ENCODE peak calls at places on chromosomes 3 and 15, in nine cellular contexts. W is SK-N-SH, C is OCI-LY7, Y is HCT116, B is GM23248, N is MM.1S, E is neural progenitor cell, U is hepatocyte, D is PC-3. M is an unnamed sample. For H4K20me1, the result is how much of the 10 kb centered on the place peaks cover.

GRCh38 chr3:37905987-37906674 is 44.5 kb downstream of the CTDSPL start:
- DNase-seq in W (no peak), C (peak), Y (no peak), B (peak), N (no peak), E (no peak), U (peak), D (no peak), M (no peak)

GRCh38 chr3:18389108-18389733 is 35.9 kb downstream of the SATB1 start:
- DNase-seq in W (peak), C (peak), Y (peak), B (peak), N (peak), E (peak), U (peak), D (peak), M (peak)

GRCh38 chr3:173617490-173617889 is 219.9 kb downstream of the NLGN1 start:
- DNase-seq in W (peak), C (no peak), Y (no peak), B (no peak), N (no peak), E (no peak), U (no peak), D (no peak), M (no peak)

GRCh38 chr3:105355355-105356063 is 11.2 kb upstream of the ALCAM start:
- DNase-seq in W (peak), C (no peak), Y (no peak), B (peak), N (no peak), E (no peak), U (no peak), D (peak), M (no peak)

GRCh38 chr3:50336452-50337174 is 4.0 kb downstream of the RASSF1 start:
- DNase-seq in W (no peak), C (no peak), Y (no peak), B (peak), N (no peak), E (peak), U (no peak), D (peak), M (peak)

GRCh38 chr15:31265871-31266711 is 60.5 kb upstream of the KLF13 start:
- DNase-seq in W (peak), C (peak), Y (no peak), B (no peak), N (peak), E (peak), U (no peak), D (no peak), M (no peak)

GRCh38 chr3:3636815-3637214 is 162.4 kb upstream of the LRRN1 start:
- DNase-seq in W (no peak), C (no peak), Y (no peak), B (no peak), N (no peak), E (no peak), U (no peak), D (no peak), M (no peak)

GRCh38 chr3:58414538-58415197 is 19.0 kb downstream of the PDHB start:
- DNase-seq in W (peak), C (peak), Y (peak), B (peak), N (peak), E (peak), U (peak), D (peak), M (peak)

GRCh38 chr3:55875137-55875536 is 388.0 kb upstream of the WNT5A start:
- DNase-seq in W (no peak), C (no peak), Y (no peak), B (no peak), N (no peak), E (no peak), U (no peak), D (no peak), M (no peak)

GRCh38 chr3:75737831-75738493 is 47.4 kb downstream of the ZNF717 start:
- DNase-seq in W (no peak), C (no peak), Y (no peak), B (peak), N (no peak), E (no peak), U (no peak), D (no peak), M (peak)

GRCh38 chr3:189168711-189169110 is 3.1 kb upstream of the TPRG1 start:
- DNase-seq in W (no peak), C (no peak), Y (no peak), B (no peak), N (no peak), E (no peak), U (no peak), D (no peak), M (no peak)

GRCh38 chr3:189170559-189170958 is 1.2 kb upstream of the TPRG1 start:
- DNase-seq in W (no peak), C (no peak), Y (no peak), B (no peak), N (no peak), E (no peak), U (no peak), D (peak), M (no peak)

GRCh38 chr3:189167027-189167766 is 4.6 kb upstream of the TPRG1 start:
- DNase-seq in W (no peak), C (no peak), Y (peak), B (no peak), N (no peak), E (no peak), U (peak), D (peak), M (peak)

GRCh38 chr3:189171707-189172106 is at the start of gene TPRG1:
- DNase-seq in W (no peak), C (no peak), Y (no peak), B (no peak), N (no peak), E (no peak), U (no peak), D (no peak), M (peak)

DNA sequence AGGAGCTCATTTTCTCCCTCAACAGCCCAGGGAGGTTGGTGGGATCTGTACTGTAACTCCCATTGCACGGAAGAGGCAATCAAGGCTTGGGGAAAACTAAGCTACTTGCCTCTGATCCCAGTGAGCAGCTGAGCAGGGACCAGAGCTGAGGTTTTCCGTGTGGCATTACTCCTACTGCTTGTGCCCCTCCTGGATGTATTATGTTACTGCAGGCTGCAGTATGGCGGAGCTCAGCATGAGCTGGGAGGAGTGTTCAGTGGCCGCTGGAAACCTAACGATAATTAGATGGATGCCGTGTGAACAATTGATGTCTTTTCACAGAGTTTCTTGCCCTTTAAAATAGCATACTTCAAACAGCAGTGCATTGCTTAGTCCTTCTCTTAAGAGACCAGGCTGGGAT is 2.0 kb upstream of the TPRG1 start:
- DNase-seq in W (peak), C (peak), Y (no peak), B (peak), N (no peak), E (peak), U (no peak), D (no peak), M (peak)
- H4K20me1 ChIP-seq in W (under half), C (under half), Y (under half), B (under half), N (under half), E (under half), U (under half), D (under half), M (under half)

GRCh38 chr3:187490366-187490765 is 122.2 kb downstream of the RTP4 start:
- DNase-seq in W (no peak), C (no peak), Y (no peak), B (no peak), N (no peak), E (no peak), U (no peak), D (no peak), M (no peak)

GRCh38 chr3:187481426-187481825 is 113.2 kb downstream of the RTP4 start:
- DNase-seq in W (no peak), C (no peak), Y (no peak), B (no peak), N (no peak), E (no peak), U (no peak), D (no peak), M (no peak)

GRCh38 chr3:187484547-187485325 is 116.6 kb downstream of the RTP4 start:
- DNase-seq in W (no peak), C (no peak), Y (no peak), B (no peak), N (no peak), E (peak), U (peak), D (no peak), M (no peak)
- TF ChIP-seq EZH2phosphoT487 in W (no peak), C (no peak), Y (no peak), B (no peak), N (no peak), E (no peak), U (no peak), D (no peak), M (no peak)

DNA sequence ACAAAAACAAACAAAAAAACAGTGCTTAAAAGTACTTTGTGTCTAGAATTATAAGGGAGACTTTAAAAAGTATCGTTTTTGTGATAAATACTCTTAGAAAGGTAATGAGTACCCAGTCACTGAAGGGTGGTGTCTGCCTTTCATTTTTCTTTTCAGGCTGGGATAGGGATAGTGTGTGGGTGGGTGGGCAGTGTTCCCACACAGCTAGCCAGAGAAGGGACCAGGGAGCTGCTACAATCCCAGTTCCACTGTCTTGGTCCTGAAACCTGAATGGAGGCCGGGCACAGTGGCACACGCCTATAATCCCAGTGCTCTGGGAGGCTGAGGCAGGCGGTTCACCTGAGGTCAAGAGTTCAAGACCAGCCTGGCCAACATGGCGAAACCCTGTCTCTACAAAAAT is 2.1 kb downstream of the GK5 start:
- DNase-seq in W (no peak), C (no peak), Y (no peak), B (no peak), N (no peak), E (no peak), U (no peak), D (no peak), M (no peak)
- H4K20me1 ChIP-seq in W (under half), C (under half), Y (under half), B (under half), N (under half), E (under half), U (under half), D (under half), M (under half)

DNA sequence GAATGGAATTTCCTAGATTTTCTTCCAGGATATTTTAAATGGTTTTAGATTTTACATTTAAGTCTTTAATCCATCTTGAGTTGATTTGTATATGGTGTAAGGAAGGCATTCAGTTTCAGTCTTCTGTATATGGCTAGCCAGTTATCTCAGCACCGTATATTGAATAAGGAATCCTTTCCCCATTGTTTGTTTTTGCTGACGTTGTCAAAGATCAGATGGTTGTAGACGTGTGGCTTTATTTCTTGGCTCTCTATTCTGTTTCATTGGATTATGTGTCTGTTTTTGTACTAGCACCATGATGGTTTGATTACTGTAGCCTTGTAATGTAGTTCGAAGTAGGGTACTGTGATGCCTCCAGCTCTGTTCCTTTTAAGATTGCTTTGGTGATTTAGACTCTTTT is 325.7 kb upstream of the EPHA6 start:
- DNase-seq in W (no peak), C (no peak), Y (no peak), B (no peak), N (no peak), E (no peak), U (no peak), D (no peak), M (no peak)
- TF ChIP-seq EZH2phosphoT487 in W (no peak), C (no peak), Y (no peak), B (no peak), N (no peak), E (no peak), U (no peak), D (no peak), M (no peak)

GRCh38 chr3:152398495-152398894 is 129.8 kb downstream of the MBNL1 start:
- DNase-seq in W (no peak), C (no peak), Y (no peak), B (no peak), N (no peak), E (peak), U (no peak), D (no peak), M (no peak)

GRCh38 chr3:152396867-152397266 is 128.1 kb downstream of the MBNL1 start:
- DNase-seq in W (no peak), C (no peak), Y (no peak), B (peak), N (no peak), E (no peak), U (no peak), D (no peak), M (no peak)

GRCh38 chr3:152400912-152401311 is 132.2 kb downstream of the MBNL1 start:
- DNase-seq in W (no peak), C (no peak), Y (no peak), B (peak), N (no peak), E (no peak), U (no peak), D (peak), M (no peak)

GRCh38 chr3:152402698-152403456 is 134.1 kb downstream of the MBNL1 start:
- DNase-seq in W (no peak), C (no peak), Y (no peak), B (no peak), N (no peak), E (no peak), U (no peak), D (peak), M (no peak)

DNA sequence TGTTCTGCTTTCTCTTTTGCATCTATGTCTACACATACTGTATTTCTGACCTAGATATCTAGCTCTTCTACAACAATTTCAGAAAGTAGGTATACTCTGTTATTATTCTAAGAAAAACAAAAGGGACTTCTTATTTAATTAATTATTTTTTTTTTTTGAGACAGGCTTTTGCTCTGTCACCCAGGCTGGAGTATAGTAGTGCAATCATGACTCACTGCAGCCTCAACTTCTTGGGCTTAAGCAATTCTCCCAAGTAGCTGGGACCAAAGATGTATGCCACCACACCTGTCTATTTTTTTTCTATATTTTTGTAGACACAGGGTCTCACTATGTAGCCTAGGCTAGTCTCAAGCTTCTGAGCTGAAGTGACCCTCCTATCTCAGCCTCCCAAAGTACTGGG is 130.6 kb downstream of the MBNL1 start:
- DNase-seq in W (no peak), C (no peak), Y (no peak), B (peak), N (no peak), E (no peak), U (no peak), D (peak), M (no peak)
- H4K20me1 ChIP-seq in W (half or more), C (under half), Y (under half), B (under half), N (under half), E (under half), U (under half), D (under half), M (under half)

GRCh38 chr15:95682129-95682528 is 648.4 kb upstream of the NR2F2 start:
- DNase-seq in W (no peak), C (no peak), Y (no peak), B (no peak), N (no peak), E (no peak), U (no peak), D (no peak), M (no peak)

GRCh38 chr15:95684126-95684525 is 646.4 kb upstream of the NR2F2 start:
- DNase-seq in W (no peak), C (no peak), Y (no peak), B (no peak), N (no peak), E (no peak), U (no peak), D (no peak), M (no peak)

GRCh38 chr15:95687686-95688085 is 642.8 kb upstream of the NR2F2 start:
- DNase-seq in W (no peak), C (no peak), Y (no peak), B (no peak), N (no peak), E (no peak), U (no peak), D (no peak), M (no peak)

GRCh38 chr15:95687056-95687455 is 643.4 kb upstream of the NR2F2 start:
- DNase-seq in W (no peak), C (no peak), Y (no peak), B (no peak), N (no peak), E (no peak), U (no peak), D (no peak), M (no peak)

GRCh38 chr15:95684693-95685115 is 645.8 kb upstream of the NR2F2 start:
- DNase-seq in W (no peak), C (no peak), Y (peak), B (peak), N (no peak), E (no peak), U (peak), D (peak), M (no peak)
- TF ChIP-seq EZH2phosphoT487 in W (no peak), C (no peak), Y (no peak), B (no peak), N (no peak), E (no peak), U (no peak), D (no peak), M (no peak)

GRCh38 chr3:81769271-81769670 is 7.8 kb upstream of the GBE1 start:
- DNase-seq in W (no peak), C (no peak), Y (no peak), B (no peak), N (no peak), E (no peak), U (no peak), D (no peak), M (no peak)

GRCh38 chr3:81776643-81777042 is 15.2 kb upstream of the GBE1 start:
- DNase-seq in W (no peak), C (no peak), Y (no peak), B (no peak), N (no peak), E (no peak), U (no peak), D (no peak), M (no peak)

GRCh38 chr3:81765425-81765824 is 4.0 kb upstream of the GBE1 start:
- DNase-seq in W (no peak), C (no peak), Y (no peak), B (no peak), N (no peak), E (no peak), U (no peak), D (no peak), M (no peak)

DNA sequence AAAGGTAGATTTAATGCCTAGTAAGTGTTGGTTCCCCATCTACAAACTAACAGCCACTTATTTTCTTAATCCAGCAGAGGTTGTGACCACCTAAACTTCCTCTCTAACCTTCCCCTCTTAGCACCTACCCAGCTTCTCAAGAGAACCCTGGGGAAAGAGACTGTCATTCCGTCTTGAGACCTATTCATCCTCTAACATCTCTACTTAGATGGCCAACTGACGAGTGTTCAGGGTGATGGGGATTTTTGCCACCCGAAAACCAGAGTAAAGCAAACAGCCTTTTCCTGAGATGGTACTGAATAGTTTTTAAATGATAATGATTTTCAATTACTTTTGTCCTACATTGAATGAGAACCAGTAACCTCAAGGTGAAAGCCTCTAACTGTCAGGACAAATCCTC is 9.3 kb upstream of the GBE1 start:
- DNase-seq in W (no peak), C (no peak), Y (no peak), B (no peak), N (no peak), E (no peak), U (no peak), D (no peak), M (no peak)
- H4K20me1 ChIP-seq in W (under half), C (under half), Y (under half), B (under half), N (under half), E (under half), U (under half), D (under half), M (under half)

DNA sequence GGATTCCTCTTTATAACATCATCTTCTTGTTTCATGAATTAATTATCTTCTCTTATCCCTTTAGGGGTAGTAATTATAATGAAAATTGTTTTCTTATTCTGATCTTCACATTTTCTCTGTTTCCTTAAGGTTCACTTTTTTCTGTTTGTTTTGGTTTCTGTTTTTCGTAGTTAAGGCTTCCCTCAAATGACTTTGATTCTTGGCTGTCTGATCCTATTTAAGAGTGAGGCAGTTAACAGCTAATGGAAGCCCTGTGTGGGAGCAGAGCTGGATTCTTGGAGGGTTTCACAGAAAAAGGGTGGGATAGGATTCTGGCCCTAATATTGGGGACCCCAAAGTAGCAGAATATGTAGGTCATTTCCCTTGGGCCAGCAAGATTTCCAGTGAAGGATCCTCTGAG is 6.8 kb upstream of the AMOTL2 start:
- DNase-seq in W (no peak), C (no peak), Y (no peak), B (peak), N (no peak), E (no peak), U (no peak), D (no peak), M (no peak)
- TF ChIP-seq EZH2phosphoT487 in W (no peak), C (no peak), Y (no peak), B (no peak), N (no peak), E (no peak), U (no peak), D (no peak), M (no peak)

DNA sequence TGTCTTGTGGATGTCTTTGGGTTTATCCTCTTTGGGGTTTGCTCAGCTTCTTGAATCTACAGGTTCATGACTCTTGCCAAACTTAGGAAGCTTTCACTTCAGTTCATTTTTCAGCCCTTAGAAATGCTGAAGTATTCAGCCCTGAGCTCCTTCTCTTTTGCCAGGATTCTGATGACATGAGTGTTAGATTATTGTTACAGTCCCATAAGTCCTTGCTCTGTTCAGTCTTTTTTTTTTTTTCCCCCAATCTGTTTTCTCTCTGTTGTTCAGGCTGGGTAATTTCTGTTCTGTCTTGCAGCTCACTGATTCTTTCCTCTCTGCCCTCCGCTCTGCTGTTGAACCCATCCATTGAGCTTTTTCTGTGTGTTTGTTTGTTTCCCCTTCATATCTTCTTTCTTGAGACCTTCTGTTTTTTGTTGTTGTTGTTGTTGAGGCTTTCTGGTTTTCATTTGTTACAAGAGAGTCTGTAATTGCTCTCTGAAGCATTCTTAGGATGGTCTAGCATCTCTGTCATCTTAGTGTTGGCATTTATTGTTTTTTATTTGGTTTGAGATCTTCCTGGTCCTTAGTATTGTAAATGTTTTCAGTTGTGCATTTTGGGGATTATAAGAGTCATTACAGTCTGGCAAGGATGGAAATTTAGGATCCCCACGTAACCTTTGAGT is 18.4 kb downstream of the LRCH3 start:
- DNase-seq in W (no peak), C (no peak), Y (no peak), B (peak), N (no peak), E (no peak), U (peak), D (no peak), M (no peak)
- H4K20me1 ChIP-seq in W (under half), C (under half), Y (under half), B (under half), N (under half), E (under half), U (under half), D (under half), M (under half)

M was measured in GM23338.